ENCODE peak calls at places on chromosomes 16 and 17, in seven cellular contexts. S is T-helper 1 cell; L is AG20443; U is GM13976; Y is NCI-H2227 treated with DMSO at 0.1 percent for 48 hours; P is occipital lobe; D is naive thymus-derived CD8-positive, alpha-beta T cell. G is an unnamed sample.

GRCh38 chr16:24170407-24170806 is 85.7 kb upstream of the CACNG3 start:
- DNase-seq in D (no peak), U (no peak), L (no peak), Y (no peak), P (no peak), S (no peak), G (no peak)

GRCh38 chr17:77002103-77003045 is 134.2 kb downstream of the MGAT5B start:
- DNase-seq in D (no peak), Y (no peak), U (no peak), P (no peak), S (no peak), L (no peak), G (no peak)

GRCh38 chr17:40598021-40598927 is 33.0 kb upstream of the CCR7 start:
- DNase-seq in Y (no peak), L (no peak), U (peak; percentile 34), P (no peak), S (peak; percentile 76), D (peak; percentile 82), G (no peak)

GRCh38 chr17:28812136-28812979 is 30.2 kb downstream of the FAM222B start:
- DNase-seq in D (peak; percentile 97), L (peak; percentile 99), P (peak; percentile 97), S (peak; percentile 95), U (peak; percentile 100), Y (peak; percentile 84), G (peak; percentile 96)

GRCh38 chr17:79188048-79188447 is 113.4 kb downstream of the ENGASE start:
- DNase-seq in U (peak; percentile 80), L (peak; percentile 75), Y (peak; percentile 26), S (no peak), P (peak; percentile 31), D (no peak), G (no peak)

GRCh38 chr17:77424585-77425344 is 284.0 kb downstream of the SEC14L1 start:
- DNase-seq in D (no peak), S (no peak), Y (no peak), U (no peak), L (no peak), P (peak; percentile 47), G (no peak)

GRCh38 chr17:49151996-49152395 is 19.4 kb downstream of the B4GALNT2 start:
- DNase-seq in P (no peak), Y (no peak), D (no peak), U (no peak), L (no peak), S (no peak), G (no peak)

GRCh38 chr17:2571523-2572303 is 21.7 kb upstream of the PAFAH1B1 start:
- DNase-seq in P (no peak), S (no peak), Y (no peak), U (peak; percentile 74), D (no peak), L (no peak), G (no peak)

GRCh38 chr17:2400474-2400866 is 390 bp downstream of the MNT start:
- DNase-seq in U (peak; percentile 59), Y (no peak), P (no peak), L (no peak), S (peak; percentile 56), D (peak; percentile 83), G (peak; percentile 63)

GRCh38 chr17:81558941-81559806 is 7.0 kb upstream of the FAAP100 start:
- DNase-seq in S (no peak), P (no peak), Y (no peak), D (no peak), U (no peak), L (no peak), G (no peak)

GRCh38 chr17:692116-692515 is 22.5 kb downstream of the VPS53 start:
- DNase-seq in P (no peak), S (no peak), U (no peak), Y (no peak), L (peak; percentile 51), D (no peak), G (no peak)

GRCh38 chr17:1557355-1558095 is 5.1 kb downstream of the PITPNA start:
- DNase-seq in Y (no peak), U (no peak), D (no peak), S (no peak), P (no peak), L (peak; percentile 64), G (no peak)

GRCh38 chr17:4017377-4017776 is 53.1 kb upstream of the ATP2A3 start:
- DNase-seq in U (no peak), L (no peak), D (no peak), Y (no peak), S (no peak), P (no peak), G (no peak)